ENCODE peak calls at places on chromosomes 5 and 9, in seven cellular contexts. N is cardiac muscle cell, G is endodermal cell, T is neural progenitor cell, I is AG04450, D is trophoblast cell, W is GM23248. K is an unnamed sample. For H3K9me3, the result is how much of the 10 kb centered on the place peaks cover.

GRCh38 chr5:61123145-61123544 is 39.1 kb downstream of the SMIM15 start:
- DNase-seq in N (no peak), G (no peak), T (no peak), I (no peak), D (no peak), W (no peak), K (no peak)

GRCh38 chr9:83707518-83707767 is 315 bp downstream of the UBQLN1 start:
- DNase-seq in N (no peak), G (no peak), T (no peak), I (no peak), D (peak), W (peak), K (no peak)

GRCh38 chr9:2125909-2126308 is 110.8 kb downstream of the SMARCA2 start:
- DNase-seq in N (no peak), G (no peak), T (no peak), I (no peak), D (no peak), W (peak), K (no peak)

GRCh38 chr9:105357937-105358336 is 89.9 kb upstream of the FSD1L start:
- DNase-seq in N (no peak), G (no peak), T (no peak), I (no peak), D (no peak), W (no peak), K (no peak)

GRCh38 chr9:128056887-128057723 is 10.0 kb downstream of the NAIF1 start:
- DNase-seq in N (no peak), G (peak), T (peak), I (no peak), D (peak), W (no peak), K (no peak)

GRCh38 chr5:176677209-176677931 is 30.1 kb downstream of the TSPAN17 start:
- DNase-seq in N (no peak), G (no peak), T (no peak), I (no peak), D (no peak), W (no peak), K (no peak)

GRCh38 chr5:154993461-154993860 is 20.1 kb upstream of the KIF4B start:
- DNase-seq in N (no peak), G (no peak), T (no peak), I (no peak), D (no peak), W (no peak), K (no peak)

GRCh38 chr5:134536876-134537275 is 11.4 kb downstream of the JADE2 start:
- DNase-seq in N (no peak), G (no peak), T (no peak), I (no peak), D (no peak), W (no peak), K (no peak)

GRCh38 chr9:114779352-114779845 is 26.4 kb downstream of the TNFSF15 start:
- DNase-seq in N (no peak), G (no peak), T (no peak), I (no peak), D (no peak), W (peak), K (no peak)

GRCh38 chr9:90449213-90449925 is 193.3 kb downstream of the DIRAS2 start:
- DNase-seq in N (no peak), G (no peak), T (no peak), I (no peak), D (no peak), W (no peak), K (no peak)

GRCh38 chr5:75052461-75053285 is at the start of gene GCNT4:
- DNase-seq in N (peak), G (peak), T (peak), I (no peak), D (peak), W (peak), K (no peak)

GRCh38 chr9:127837346-127837745 is 17.1 kb downstream of the ENG start:
- DNase-seq in N (peak), G (no peak), T (no peak), I (no peak), D (no peak), W (no peak), K (no peak)

GRCh38 chr5:39977231-39977630 is 552.5 kb upstream of the DAB2 start:
- DNase-seq in N (no peak), G (no peak), T (no peak), I (no peak), D (no peak), W (peak), K (no peak)

GRCh38 chr5:10831416-10831815 is 70.4 kb upstream of the DAP start:
- DNase-seq in N (no peak), G (no peak), T (no peak), I (peak), D (peak), W (peak), K (no peak)

GRCh38 chr5:126814721-126815404 is 37.9 kb downstream of the LMNB1 start:
- DNase-seq in N (no peak), G (no peak), T (no peak), I (no peak), D (no peak), W (peak), K (no peak)

GRCh38 chr5:137649228-137649890 is 86.5 kb downstream of the KLHL3 start:
- DNase-seq in N (peak), G (no peak), T (no peak), I (peak), D (no peak), W (peak), K (no peak)

GRCh38 chr9:120284796-120285195 is 295.2 kb downstream of the CDK5RAP2 start:
- DNase-seq in N (no peak), G (no peak), T (no peak), I (no peak), D (no peak), W (no peak), K (no peak)

GRCh38 chr5:78799254-78800017 is 150.9 kb upstream of the LHFPL2 start:
- DNase-seq in N (no peak), G (no peak), T (no peak), I (no peak), D (no peak), W (peak), K (no peak)

GRCh38 chr5:7534505-7534904 is 138.6 kb downstream of the ADCY2 start:
- DNase-seq in N (no peak), G (peak), T (no peak), I (no peak), D (no peak), W (no peak), K (no peak)

GRCh38 chr5:143812085-143812705 is at the start of gene HMHB1:
- DNase-seq in N (no peak), G (no peak), T (no peak), I (no peak), D (no peak), W (no peak), K (no peak)

GRCh38 chr9:137988701-137989100 is 111.1 kb downstream of the CACNA1B start:
- DNase-seq in N (no peak), G (no peak), T (no peak), I (no peak), D (no peak), W (no peak), K (no peak)
- H3K9me3 ChIP-seq in N (under half), G (under half), T (under half), I (half or more), D (half or more), W (under half), K (under half)

DNA sequence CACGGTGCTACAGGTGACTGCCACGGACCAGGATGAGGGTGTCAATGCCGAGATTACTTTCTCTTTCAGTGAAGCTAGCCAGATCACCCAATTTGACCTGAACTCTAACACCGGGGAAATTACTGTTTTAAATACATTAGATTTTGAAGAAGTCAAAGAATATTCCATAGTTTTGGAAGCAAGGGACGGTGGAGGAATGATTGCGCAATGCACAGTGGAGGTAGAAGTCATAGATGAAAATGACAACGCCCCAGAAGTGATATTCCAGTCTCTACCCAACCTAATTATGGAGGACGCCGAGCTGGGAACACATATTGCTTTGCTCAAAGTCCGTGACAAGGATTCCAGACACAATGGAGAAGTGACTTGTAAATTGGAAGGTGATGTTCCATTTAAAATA is 1.2 kb downstream of the PCDHGB4 start:
- DNase-seq in N (no peak), G (no peak), T (no peak), I (no peak), D (no peak), W (no peak), K (no peak)
- H3K9me3 ChIP-seq in N (under half), G (half or more), T (under half), I (half or more), D (under half), W (under half), K (under half)

GRCh38 chr5:103834216-103834615 is 271.6 kb upstream of the NUDT12 start:
- DNase-seq in N (no peak), G (no peak), T (no peak), I (no peak), D (peak), W (no peak), K (no peak)
- H3K9me3 ChIP-seq in N (under half), G (under half), T (under half), I (under half), D (under half), W (under half), K (under half)

DNA sequence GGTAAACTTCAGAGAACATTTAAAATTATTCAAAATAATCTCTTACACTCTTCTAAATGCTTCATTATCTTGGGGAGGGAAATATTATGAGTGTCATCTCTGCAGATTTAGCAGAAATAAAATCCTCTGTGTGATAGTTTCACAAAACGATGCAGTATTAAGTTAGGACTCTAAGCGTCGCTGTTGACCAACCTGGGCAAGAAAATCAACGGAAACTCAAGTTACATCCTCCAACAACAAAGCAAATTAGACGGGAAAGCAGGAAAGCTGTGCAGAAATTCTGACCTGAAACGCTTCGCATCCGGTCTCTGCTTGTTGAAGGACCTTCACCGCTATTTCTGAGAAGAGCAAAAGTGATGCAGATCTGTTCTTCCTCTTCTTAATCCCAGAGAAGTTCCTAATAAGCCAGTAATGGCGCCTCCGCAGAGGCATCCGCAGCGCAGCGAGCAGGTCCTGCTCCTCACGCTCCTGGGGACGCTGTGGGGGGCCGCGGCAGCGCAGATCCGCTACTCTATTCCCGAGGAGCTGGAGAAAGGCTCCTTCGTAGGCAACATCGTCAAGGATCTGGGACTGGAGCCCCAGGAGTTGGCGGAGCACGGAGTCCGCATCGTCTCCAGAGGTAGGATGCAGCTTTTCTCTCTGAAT is at the start of gene PCDHGA6:
- DNase-seq in N (no peak), G (no peak), T (no peak), I (no peak), D (no peak), W (peak), K (no peak)
- H3K9me3 ChIP-seq in N (under half), G (half or more), T (under half), I (half or more), D (under half), W (under half), K (under half)

GRCh38 chr9:138112090-138112748 is 234.6 kb downstream of the CACNA1B start:
- DNase-seq in N (no peak), G (no peak), T (no peak), I (no peak), D (no peak), W (no peak), K (no peak)
- H3K9me3 ChIP-seq in N (under half), G (under half), T (under half), I (half or more), D (half or more), W (under half), K (under half)

GRCh38 chr9:92170848-92171247 is 55.6 kb upstream of the SPTLC1 start:
- DNase-seq in N (no peak), G (no peak), T (no peak), I (no peak), D (no peak), W (no peak), K (no peak)
- H3K9me3 ChIP-seq in N (under half), G (under half), T (under half), I (under half), D (under half), W (under half), K (under half)

GRCh38 chr5:145375521-145375920 is 459.6 kb downstream of the PRELID2 start:
- DNase-seq in N (no peak), G (no peak), T (no peak), I (no peak), D (no peak), W (no peak), K (no peak)
- H3K9me3 ChIP-seq in N (under half), G (under half), T (under half), I (under half), D (under half), W (under half), K (under half)

DNA sequence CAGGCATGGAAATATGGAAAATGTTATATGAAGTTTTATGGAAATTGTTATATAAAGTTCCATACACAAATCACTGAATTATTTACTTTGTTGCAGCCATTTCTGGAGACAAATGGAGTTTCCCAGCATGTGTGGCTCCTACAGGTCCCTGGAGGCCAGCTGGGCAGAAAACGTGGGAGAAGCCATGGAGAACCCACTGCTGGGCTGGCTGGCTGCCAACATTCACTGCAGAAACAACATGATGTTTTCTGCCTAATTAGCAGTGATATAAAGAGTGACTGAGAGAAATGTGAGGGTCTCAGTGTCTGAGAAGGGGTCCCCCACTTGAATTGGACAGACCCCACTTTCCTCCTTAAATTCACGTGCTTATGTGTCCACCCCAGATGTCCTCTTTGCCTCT is 208.8 kb upstream of the IRX2 start:
- DNase-seq in N (no peak), G (no peak), T (no peak), I (no peak), D (no peak), W (no peak), K (no peak)
- H3K9me3 ChIP-seq in N (under half), G (under half), T (under half), I (under half), D (under half), W (under half), K (under half)

GRCh38 chr5:133469252-133469651 is 143.1 kb downstream of the FSTL4 start:
- DNase-seq in N (no peak), G (no peak), T (no peak), I (no peak), D (no peak), W (no peak), K (no peak)

GRCh38 chr5:133467712-133468463 is 144.5 kb downstream of the FSTL4 start:
- DNase-seq in N (no peak), G (peak), T (no peak), I (no peak), D (no peak), W (no peak), K (no peak)

GRCh38 chr5:133471699-133472098 is 140.6 kb downstream of the FSTL4 start:
- DNase-seq in N (no peak), G (peak), T (no peak), I (no peak), D (no peak), W (no peak), K (no peak)

GRCh38 chr5:133467325-133467700 is 145.0 kb downstream of the FSTL4 start:
- DNase-seq in N (no peak), G (peak), T (no peak), I (no peak), D (no peak), W (no peak), K (no peak)

DNA sequence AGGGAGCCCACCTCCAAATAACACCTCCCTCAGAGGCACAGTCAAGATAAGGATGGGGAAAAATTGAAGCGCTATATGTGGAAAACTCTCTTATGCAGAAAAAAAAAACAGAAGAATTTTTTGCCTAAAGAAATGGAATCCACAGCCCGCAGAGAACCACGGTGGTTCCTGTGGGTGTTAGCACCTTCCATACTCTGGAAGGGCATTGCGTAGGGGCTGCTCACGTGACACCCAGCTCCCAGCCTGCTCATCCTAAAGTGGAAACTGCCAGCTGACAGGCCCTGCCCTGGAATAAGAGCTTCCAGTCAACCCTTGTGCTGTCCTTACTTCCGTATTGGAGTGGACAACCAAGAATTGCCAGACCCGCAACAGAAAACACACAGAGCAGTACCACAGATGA is 142.5 kb downstream of the FSTL4 start:
- DNase-seq in N (no peak), G (no peak), T (no peak), I (no peak), D (peak), W (no peak), K (no peak)
- H3K9me3 ChIP-seq in N (under half), G (under half), T (under half), I (under half), D (under half), W (under half), K (under half)

K was measured in T-helper 17 cell.